ENCODE peak calls at places on chromosome 17, in six cellular contexts. I is transverse colon, V is A549, F is tibial nerve, H is stomach, K is suprapubic skin. A is an unnamed sample.

GRCh38 chr17:79616801-79617200 is 6.0 kb upstream of the RBFOX3 start:
- DNase-seq in I (no peak), V (no peak), F (no peak), H (no peak), K (peak; percentile 25), A (no peak)

GRCh38 chr17:13957636-13958035 is 111.7 kb upstream of the COX10 start:
- DNase-seq in I (no peak), V (no peak), F (no peak), H (no peak), K (no peak), A (no peak)

GRCh38 chr17:81094744-81095607 is 60.0 kb downstream of the BAIAP2 start:
- DNase-seq in I (peak; percentile 72), V (peak; percentile 95), F (peak; percentile 70), H (peak; percentile 54), K (peak; percentile 95), A (peak; percentile 97)

GRCh38 chr17:2103456-2103855 is 48.6 kb downstream of the HIC1 start:
- DNase-seq in I (no peak), V (no peak), F (no peak), H (no peak), K (peak; percentile 18), A (no peak)

GRCh38 chr17:48612456-48612853 is 1.6 kb upstream of the HOXB7 start:
- DNase-seq in I (no peak), V (no peak), F (no peak), H (no peak), K (no peak), A (no peak)

GRCh38 chr17:81710514-81711308 is 1.4 kb upstream of the SLC25A10 start:
- DNase-seq in I (peak; percentile 53), V (no peak), F (no peak), H (no peak), K (no peak), A (no peak)

GRCh38 chr17:80892019-80892855 is 99.4 kb upstream of the CHMP6 start:
- DNase-seq in I (peak; percentile 23), V (peak; percentile 97), F (no peak), H (no peak), K (no peak), A (peak; percentile 95)

GRCh38 chr17:40980594-40980993 is 3.5 kb downstream of the KRT40 start:
- DNase-seq in I (no peak), V (no peak), F (no peak), H (no peak), K (no peak), A (no peak)

GRCh38 chr17:50511058-50511457 is 2.8 kb downstream of the MYCBPAP start:
- DNase-seq in I (no peak), V (no peak), F (no peak), H (no peak), K (no peak), A (no peak)

GRCh38 chr17:27965224-27965623 is 72.1 kb upstream of the LYRM9 start:
- DNase-seq in I (no peak), V (no peak), F (no peak), H (no peak), K (no peak), A (no peak)

GRCh38 chr17:53719229-53719628 is 103.5 kb upstream of the KIF2B start:
- DNase-seq in I (no peak), V (no peak), F (no peak), H (no peak), K (no peak), A (no peak)

GRCh38 chr17:83050651-83051422 is 28.6 kb upstream of the METRNL start:
- DNase-seq in I (peak; percentile 73), V (no peak), F (no peak), H (no peak), K (no peak), A (no peak)

GRCh38 chr17:75695141-75695829 is 26.0 kb upstream of the ITGB4 start:
- DNase-seq in I (no peak), V (no peak), F (no peak), H (no peak), K (no peak), A (no peak)

GRCh38 chr17:34389343-34389742 is 26.3 kb upstream of the CCL1 start:
- DNase-seq in I (peak; percentile 19), V (no peak), F (no peak), H (no peak), K (no peak), A (no peak)

GRCh38 chr17:16378631-16379282 is 2.1 kb upstream of the UBB start:
- DNase-seq in I (peak; percentile 69), V (peak; percentile 64), F (no peak), H (peak; percentile 62), K (peak; percentile 76), A (no peak)

GRCh38 chr17:20173091-20173490 is 163.9 kb downstream of the SPECC1 start:
- DNase-seq in I (no peak), V (no peak), F (no peak), H (no peak), K (no peak), A (no peak)

GRCh38 chr17:18217412-18218015 is 7.9 kb upstream of the LLGL1 start:
- DNase-seq in I (peak; percentile 82), V (peak; percentile 97), F (peak; percentile 74), H (peak; percentile 82), K (no peak), A (no peak)

GRCh38 chr17:74923538-74924249 is 379 bp upstream of the OTOP2 start:
- DNase-seq in I (peak; percentile 78), V (peak; percentile 92), F (no peak), H (peak; percentile 81), K (peak; percentile 78), A (no peak)

GRCh38 chr17:78904371-78904770 is 1.4 kb upstream of the CEP295NL start:
- DNase-seq in I (no peak), V (no peak), F (no peak), H (no peak), K (no peak), A (no peak)

GRCh38 chr17:15289285-15290185 is 24.4 kb upstream of the PMP22 start:
- DNase-seq in I (no peak), V (peak; percentile 92), F (no peak), H (no peak), K (no peak), A (no peak)

GRCh38 chr17:60354223-60354622 is 37.7 kb downstream of the USP32 start:
- DNase-seq in I (no peak), V (no peak), F (no peak), H (no peak), K (no peak), A (no peak)

GRCh38 chr17:48621410-48622387 is 4.5 kb downstream of the HOXB9 start:
- DNase-seq in I (no peak), V (no peak), F (no peak), H (no peak), K (no peak), A (no peak)

GRCh38 chr17:43599835-43600234 is 53.7 kb upstream of the ETV4 start:
- DNase-seq in I (no peak), V (no peak), F (no peak), H (no peak), K (no peak), A (no peak)

GRCh38 chr17:4559851-4560820 is at the start of gene GGT6:
- DNase-seq in I (peak; percentile 91), V (no peak), F (no peak), H (peak; percentile 93), K (no peak), A (no peak)

GRCh38 chr17:57861737-57862409 is 12.0 kb upstream of the MRPS23 start:
- DNase-seq in I (peak; percentile 66), V (peak; percentile 69), F (peak; percentile 51), H (peak; percentile 70), K (peak; percentile 80), A (peak; percentile 95)

GRCh38 chr17:82370471-82371332 is 863 bp upstream of the UTS2R start:
- DNase-seq in I (peak; percentile 52), V (no peak), F (no peak), H (no peak), K (no peak), A (no peak)

GRCh38 chr17:67125417-67125816 is 81.1 kb downstream of the CACNG1 start:
- DNase-seq in I (no peak), V (no peak), F (no peak), H (no peak), K (no peak), A (no peak)

GRCh38 chr17:12512712-12513355 is 152.9 kb upstream of the MYOCD start:
- DNase-seq in I (no peak), V (no peak), F (no peak), H (no peak), K (no peak), A (no peak)

GRCh38 chr17:29835438-29836351 is 94.3 kb downstream of the SSH2 start:
- DNase-seq in I (peak; percentile 39), V (no peak), F (no peak), H (peak; percentile 54), K (no peak), A (no peak)
- H3K4me1 ChIP-seq in I (peaks cover 4% of the 10 kb centered on the region), V (peaks cover 12% of the 10 kb centered on the region), F (peaks cover 6% of the 10 kb centered on the region), H (peaks cover 6% of the 10 kb centered on the region), K (no peaks in the 10 kb centered on the region), A (peaks cover 7% of the 10 kb centered on the region)

DNA sequence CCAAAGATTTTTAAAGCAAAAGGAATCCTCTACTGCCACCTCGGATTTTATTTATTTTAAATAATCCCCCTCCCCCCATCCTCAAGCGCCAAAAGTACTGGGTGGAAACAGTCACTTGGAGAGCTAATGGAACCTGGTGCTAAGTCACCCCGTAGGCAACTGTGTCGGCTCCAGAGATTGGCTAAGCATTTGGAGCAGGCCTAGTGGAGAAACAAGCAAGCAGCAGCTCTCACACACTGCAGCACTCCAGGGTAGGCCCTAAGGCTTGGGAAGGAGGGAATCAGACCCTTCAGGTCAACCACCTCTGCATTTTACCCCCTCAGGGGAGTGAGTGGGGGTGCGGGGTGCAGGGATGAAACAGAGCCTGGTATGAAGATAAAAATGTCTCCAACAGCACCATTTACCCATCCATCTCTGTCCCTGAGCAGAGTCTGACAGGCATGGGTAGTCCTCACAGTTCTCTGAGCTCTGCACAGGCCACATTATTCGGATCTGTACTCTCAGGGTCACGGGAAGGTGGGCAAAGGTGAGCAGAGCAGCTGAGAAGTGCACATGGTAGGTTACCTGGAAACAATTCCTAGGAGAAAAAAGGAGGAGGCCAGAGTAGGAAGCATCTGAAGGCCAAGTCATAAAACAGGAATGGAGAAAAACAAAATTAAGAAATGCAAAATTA is 27.2 kb upstream of the STAC2 start:
- DNase-seq in I (no peak), V (no peak), F (no peak), H (no peak), K (no peak), A (no peak)
- TF ChIP-seq EP300 in I (no peak), V (no peak), F (no peak), H (no peak), K (no peak), A (no peak)

GRCh38 chr17:604719-605118 is 109.9 kb downstream of the VPS53 start:
- DNase-seq in I (no peak), V (no peak), F (no peak), H (no peak), K (no peak), A (no peak)
- H3K4me1 ChIP-seq in I (peaks cover 6% of the 10 kb centered on the region), V (peaks cover 3% of the 10 kb centered on the region), F (peaks cover 24% of the 10 kb centered on the region), H (no peaks in the 10 kb centered on the region), K (no peaks in the 10 kb centered on the region), A (peaks cover 23% of the 10 kb centered on the region)

DNA sequence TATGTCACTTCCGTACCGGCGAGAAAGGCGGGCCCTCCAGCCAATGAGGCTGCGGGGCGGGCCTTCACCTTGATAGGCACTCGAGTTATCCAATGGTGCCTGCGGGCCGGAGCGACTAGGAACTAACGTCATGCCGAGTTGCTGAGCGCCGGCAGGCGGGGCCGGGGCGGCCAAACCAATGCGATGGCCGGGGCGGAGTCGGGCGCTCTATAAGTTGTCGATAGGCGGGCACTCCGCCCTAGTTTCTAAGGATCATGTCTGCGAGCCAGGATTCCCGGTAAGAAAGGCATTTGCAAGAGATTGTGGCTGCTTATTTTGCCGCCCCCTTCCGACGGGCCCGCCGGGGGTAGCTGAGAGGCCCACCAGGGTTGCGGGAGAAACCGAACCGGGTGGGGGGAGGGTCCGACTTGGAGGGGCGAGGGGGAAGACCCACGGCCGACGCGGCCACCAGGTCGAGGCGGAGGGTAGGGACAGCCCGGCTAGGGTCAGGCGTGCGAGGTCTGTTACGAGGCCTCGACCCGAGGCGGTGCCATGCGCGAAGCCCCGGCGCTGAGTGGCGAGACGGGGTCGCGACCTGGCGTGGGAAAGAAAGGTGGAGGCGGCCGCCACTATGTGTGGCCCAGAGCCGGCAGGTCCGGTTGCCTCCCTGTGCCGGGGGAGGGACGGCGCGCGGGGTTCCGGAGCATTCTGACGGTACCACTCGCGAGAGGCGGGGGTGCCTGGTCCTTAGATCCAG is 6.7 kb upstream of the CD68 start:
- DNase-seq in I (peak; percentile 100), V (peak; percentile 100), F (peak; percentile 99), H (peak; percentile 100), K (peak; percentile 100), A (peak; percentile 100)
- TF ChIP-seq EP300 in I (no peak), V (no peak), F (peak; percentile 99), H (no peak), K (no peak), A (no peak)